ENCODE peak calls at places on chromosomes 13 and 19, in four cellular contexts. Z is H1, Q is HepG2, R is GM12878. W is an unnamed sample. For H3K36me3, the result is how much of the 10 kb centered on the place peaks cover.

GRCh38 chr13:95137096-95137495 is 164.2 kb downstream of the ABCC4 start:
- DNase-seq in Z (no peak), R (no peak), Q (no peak), W (no peak)

GRCh38 chr19:485122-485521 is 11.2 kb upstream of the MADCAM1 start:
- DNase-seq in Q (no peak), Z (no peak), R (no peak), W (no peak)

GRCh38 chr13:23991119-23991518 is 93.8 kb upstream of the C1QTNF9B start:
- DNase-seq in Q (no peak), R (no peak), Z (no peak), W (no peak)

GRCh38 chr13:45276887-45277286 is 64.1 kb downstream of the TPT1 start:
- DNase-seq in Z (no peak), Q (no peak), R (no peak), W (no peak)

GRCh38 chr13:27131202-27131623 is 40.4 kb downstream of the USP12 start:
- DNase-seq in Q (no peak), R (peak), Z (no peak), W (no peak)

GRCh38 chr19:49585023-49585422 is 3.9 kb downstream of the PRRG2 start:
- DNase-seq in Z (no peak), Q (no peak), R (no peak), W (no peak)

GRCh38 chr13:108322206-108322824 is 52.8 kb downstream of the TNFSF13B start:
- DNase-seq in Q (peak), Z (no peak), R (peak), W (no peak)

GRCh38 chr13:27977476-27978300 is 8.6 kb upstream of the CDX2 start:
- DNase-seq in Q (no peak), R (no peak), Z (no peak), W (no peak)

GRCh38 chr13:100262404-100262803 is 173.5 kb downstream of the PCCA start:
- DNase-seq in Z (no peak), R (no peak), Q (no peak), W (no peak)

GRCh38 chr19:15279326-15279904 is 47.2 kb upstream of the EPHX3 start:
- DNase-seq in Q (no peak), Z (no peak), R (no peak), W (no peak)

GRCh38 chr19:41303941-41304340 is 6.0 kb upstream of the CCDC97 start:
- DNase-seq in R (no peak), Z (no peak), Q (no peak), W (no peak)

GRCh38 chr13:101490400-101491015 is 38.0 kb downstream of the ITGBL1 start:
- DNase-seq in Q (no peak), Z (no peak), R (no peak), W (no peak)

GRCh38 chr19:13314761-13315160 is 164.6 kb downstream of the IER2 start:
- DNase-seq in R (no peak), Q (no peak), Z (no peak), W (no peak)

GRCh38 chr19:1038995-1039645 is 787 bp upstream of the ABCA7 start:
- DNase-seq in R (no peak), Z (no peak), Q (no peak), W (no peak)

GRCh38 chr19:45249261-45250033 is 1.6 kb upstream of the MARK4 start:
- DNase-seq in Z (no peak), Q (no peak), R (no peak), W (no peak)

GRCh38 chr19:3784607-3785463 is 1.3 kb downstream of the MATK start:
- DNase-seq in R (no peak), Q (no peak), Z (no peak), W (no peak)

GRCh38 chr13:51659276-51660127 is 75.2 kb downstream of the WDFY2 start:
- DNase-seq in Z (no peak), R (no peak), Q (peak), W (no peak)

DNA sequence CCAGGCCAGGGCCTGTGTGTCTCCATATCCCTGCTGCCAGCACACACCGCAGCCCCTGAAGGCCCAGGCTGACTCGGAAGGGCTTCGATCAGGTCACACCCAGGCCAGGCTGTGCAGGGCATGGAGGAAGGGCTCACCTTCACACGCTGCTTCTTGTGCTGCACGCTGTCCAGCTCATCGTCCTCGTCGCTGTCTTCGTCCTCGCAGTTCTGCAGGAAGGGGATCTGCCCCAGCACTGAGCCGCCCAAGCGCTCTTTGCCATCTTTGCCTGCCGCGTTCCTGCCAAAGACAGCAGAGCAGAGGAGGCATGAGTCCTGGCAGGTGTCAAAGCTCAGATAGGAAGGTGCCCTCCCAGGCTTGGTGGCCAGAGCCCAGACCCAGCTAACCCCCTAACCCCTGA is 13.7 kb upstream of the PRKD2 start:
- DNase-seq in Q (no peak), R (no peak), Z (no peak), W (no peak)
- H3K36me3 ChIP-seq in Q (half or more), R (half or more), Z (half or more), W (half or more)

GRCh38 chr13:112711528-112712265 is 21.9 kb downstream of the ATP11A start:
- DNase-seq in R (no peak), Z (peak), Q (peak), W (peak)

GRCh38 chr13:112713517-112714253 is 23.8 kb downstream of the ATP11A start:
- DNase-seq in R (no peak), Z (no peak), Q (no peak), W (no peak)

GRCh38 chr13:112714366-112714765 is 24.5 kb downstream of the ATP11A start:
- DNase-seq in Q (no peak), Z (no peak), R (no peak), W (no peak)

GRCh38 chr13:112710855-112711527 is 21.2 kb downstream of the ATP11A start:
- DNase-seq in Z (no peak), R (no peak), Q (no peak), W (no peak)

GRCh38 chr13:112712451-112712881 is 22.6 kb downstream of the ATP11A start:
- DNase-seq in Z (no peak), Q (no peak), R (no peak), W (no peak)
- H3K4me3 ChIP-seq in Z (no peak), Q (no peak), R (no peak), W (no peak)

GRCh38 chr13:35457258-35457657 is 19.2 kb downstream of the MAB21L1 start:
- DNase-seq in Q (no peak), R (no peak), Z (no peak), W (no peak)

GRCh38 chr13:35455022-35455421 is 21.5 kb downstream of the MAB21L1 start:
- DNase-seq in Q (no peak), R (no peak), Z (no peak), W (no peak)

GRCh38 chr13:35465345-35465744 is 11.1 kb downstream of the MAB21L1 start:
- DNase-seq in Q (no peak), Z (no peak), R (no peak), W (no peak)

DNA sequence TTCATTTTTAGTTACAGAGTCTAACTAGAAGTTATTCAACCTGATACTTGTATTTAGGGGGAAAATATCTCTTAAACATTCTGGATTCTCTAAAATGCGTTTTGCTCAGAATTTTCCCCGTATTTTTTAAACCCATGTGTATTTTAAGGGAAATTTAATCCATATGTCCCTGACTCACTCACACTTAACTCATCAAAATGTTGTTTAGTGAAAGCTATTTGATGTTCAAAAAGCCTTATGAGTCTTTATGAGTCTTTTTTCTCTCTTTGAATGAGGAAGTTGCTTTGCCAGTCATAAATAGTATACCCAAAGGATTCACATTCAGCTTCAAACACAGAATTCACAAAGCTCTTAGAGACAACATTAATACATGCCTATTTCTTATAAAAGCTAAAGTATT is 16.4 kb downstream of the MAB21L1 start:
- DNase-seq in Q (no peak), R (no peak), Z (no peak), W (no peak)
- TF ChIP-seq SUZ12 in Q (no peak), R (no peak), Z (no peak), W (no peak)

DNA sequence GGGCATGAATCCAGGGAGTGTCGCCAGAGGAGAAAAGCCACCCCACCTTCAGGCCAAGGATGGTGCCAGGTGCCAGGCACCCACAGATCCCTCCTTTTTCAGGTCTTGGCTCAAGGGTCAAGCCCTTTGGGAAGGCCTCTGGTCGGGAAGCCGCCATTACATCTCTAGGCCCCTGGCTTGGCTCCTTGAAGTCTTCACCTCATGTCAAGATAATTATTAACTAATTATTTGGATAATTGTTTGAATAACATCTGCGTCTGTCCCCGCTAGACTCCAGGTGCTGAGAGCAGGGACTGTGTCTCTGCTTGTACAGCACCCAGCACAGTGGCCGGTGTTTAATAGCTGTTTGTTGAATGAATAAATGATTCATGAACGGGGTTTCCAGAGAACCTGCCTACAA is 1.2 kb downstream of the KLK13 start:
- DNase-seq in R (no peak), Q (no peak), Z (no peak), W (no peak)
- H3K36me3 ChIP-seq in R (under half), Q (under half), Z (under half), W (under half)

GRCh38 chr19:18541258-18541991 is 1.9 kb downstream of the FKBP8 start:
- DNase-seq in Q (no peak), Z (no peak), R (no peak), W (no peak)
- H3K4me3 ChIP-seq in Q (no peak), Z (no peak), R (no peak), W (no peak)

DNA sequence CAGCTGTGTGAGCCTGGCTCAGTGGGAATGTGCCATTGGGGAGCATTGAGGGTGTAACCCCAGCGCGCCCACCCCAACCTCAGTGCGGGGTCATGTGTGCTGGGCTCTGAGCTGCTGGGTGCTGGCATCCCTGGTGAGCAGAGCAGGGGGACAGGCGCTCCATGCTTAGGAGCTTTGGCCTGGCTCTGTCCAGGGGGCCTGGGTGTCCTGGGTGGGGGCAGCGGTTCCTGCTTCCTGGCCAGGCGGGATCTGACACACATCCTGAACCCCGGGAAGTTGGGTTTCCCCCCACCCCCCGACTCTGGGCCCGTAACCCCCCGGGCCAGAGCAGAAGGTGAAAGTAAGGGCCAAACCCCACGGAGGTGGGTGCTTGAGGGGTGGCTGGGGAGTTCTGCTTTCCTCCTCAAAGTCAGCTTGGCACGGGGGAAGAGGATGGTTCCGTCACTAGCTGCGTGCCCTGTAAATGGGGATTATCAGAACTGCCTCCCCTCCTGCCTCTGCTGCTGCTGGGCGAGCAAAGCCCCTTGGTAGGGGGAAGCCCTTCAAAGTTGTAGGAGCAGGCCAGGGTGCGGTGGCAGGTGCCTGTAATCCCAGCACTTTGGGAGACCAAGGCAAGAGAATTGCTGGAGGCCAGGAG is 1.7 kb downstream of the LRP3 start:
- DNase-seq in R (no peak), Z (no peak), Q (no peak), W (no peak)
- TF ChIP-seq SUZ12 in R (no peak), Z (no peak), Q (no peak), W (no peak)

W was measured in NT2/D1.